ENCODE peak calls at places on chromosomes 5 and 9, in ten cellular contexts. One of them, this sample, is unnamed.

GRCh38 chr5:151741678-151742423 is 16.6 kb downstream of the ATOX1 start:
- DNase-seq in NCI-H2029: no peak
- DNase-seq in mesendoderm: peak; percentile 38
- DNase-seq in ureter: no peak
- DNase-seq in non-pigmented ciliary epithelial cell: peak; percentile 81
- DNase-seq in SK-MEL-5: no peak
- DNase-seq in colonic mucosa: no peak
- DNase-seq in stimulated activated CD4-positive, alpha-beta T cell treated with anti-CD3 and anti-CD28 coated beads, Interleukin-1b, Interleukin-23, amount 100 ng/mL, for 24 hours: no peak
- DNase-seq in heart right ventricle: no peak
- DNase-seq in T-helper 17 cell: no peak
- DNase-seq in this sample: no peak

GRCh38 chr5:1014346-1014745 is 5.7 kb downstream of the NKD2 start:
- DNase-seq in colonic mucosa: no peak
- DNase-seq in heart right ventricle: no peak
- DNase-seq in T-helper 17 cell: no peak
- DNase-seq in non-pigmented ciliary epithelial cell: no peak
- DNase-seq in mesendoderm: no peak
- DNase-seq in ureter: no peak
- DNase-seq in SK-MEL-5: no peak
- DNase-seq in stimulated activated CD4-positive, alpha-beta T cell treated with anti-CD3 and anti-CD28 coated beads, Interleukin-1b, Interleukin-23, amount 100 ng/mL, for 24 hours: no peak
- DNase-seq in NCI-H2029: no peak
- DNase-seq in this sample: no peak

GRCh38 chr9:31471041-31471440 is 913.4 kb upstream of the ACO1 start:
- DNase-seq in T-helper 17 cell: no peak
- DNase-seq in heart right ventricle: no peak
- DNase-seq in ureter: no peak
- DNase-seq in mesendoderm: no peak
- DNase-seq in colonic mucosa: no peak
- DNase-seq in SK-MEL-5: no peak
- DNase-seq in NCI-H2029: no peak
- DNase-seq in non-pigmented ciliary epithelial cell: no peak
- DNase-seq in stimulated activated CD4-positive, alpha-beta T cell treated with anti-CD3 and anti-CD28 coated beads, Interleukin-1b, Interleukin-23, amount 100 ng/mL, for 24 hours: no peak
- DNase-seq in this sample: no peak

GRCh38 chr9:32942755-32943460 is 58.5 kb downstream of the APTX start:
- DNase-seq in mesendoderm: no peak
- DNase-seq in non-pigmented ciliary epithelial cell: no peak
- DNase-seq in stimulated activated CD4-positive, alpha-beta T cell treated with anti-CD3 and anti-CD28 coated beads, Interleukin-1b, Interleukin-23, amount 100 ng/mL, for 24 hours: no peak
- DNase-seq in NCI-H2029: no peak
- DNase-seq in T-helper 17 cell: no peak
- DNase-seq in SK-MEL-5: no peak
- DNase-seq in heart right ventricle: no peak
- DNase-seq in colonic mucosa: no peak
- DNase-seq in ureter: no peak
- DNase-seq in this sample: peak; percentile 18

GRCh38 chr9:28289732-28290131 is 716.5 kb upstream of the C9orf72 start:
- DNase-seq in heart right ventricle: no peak
- DNase-seq in non-pigmented ciliary epithelial cell: no peak
- DNase-seq in NCI-H2029: no peak
- DNase-seq in SK-MEL-5: no peak
- DNase-seq in colonic mucosa: no peak
- DNase-seq in stimulated activated CD4-positive, alpha-beta T cell treated with anti-CD3 and anti-CD28 coated beads, Interleukin-1b, Interleukin-23, amount 100 ng/mL, for 24 hours: no peak
- DNase-seq in mesendoderm: no peak
- DNase-seq in ureter: no peak
- DNase-seq in T-helper 17 cell: no peak
- DNase-seq in this sample: no peak

GRCh38 chr5:82720764-82721163 is 356.4 kb downstream of the TMEM167A start:
- DNase-seq in NCI-H2029: no peak
- DNase-seq in colonic mucosa: no peak
- DNase-seq in ureter: no peak
- DNase-seq in mesendoderm: peak; percentile 39
- DNase-seq in SK-MEL-5: no peak
- DNase-seq in non-pigmented ciliary epithelial cell: no peak
- DNase-seq in T-helper 17 cell: no peak
- DNase-seq in heart right ventricle: no peak
- DNase-seq in stimulated activated CD4-positive, alpha-beta T cell treated with anti-CD3 and anti-CD28 coated beads, Interleukin-1b, Interleukin-23, amount 100 ng/mL, for 24 hours: no peak
- DNase-seq in this sample: no peak

GRCh38 chr5:67361932-67362729 is 165.5 kb upstream of the CD180 start:
- DNase-seq in non-pigmented ciliary epithelial cell: peak; percentile 31
- DNase-seq in SK-MEL-5: no peak
- DNase-seq in mesendoderm: no peak
- DNase-seq in colonic mucosa: no peak
- DNase-seq in NCI-H2029: no peak
- DNase-seq in heart right ventricle: no peak
- DNase-seq in ureter: no peak
- DNase-seq in stimulated activated CD4-positive, alpha-beta T cell treated with anti-CD3 and anti-CD28 coated beads, Interleukin-1b, Interleukin-23, amount 100 ng/mL, for 24 hours: no peak
- DNase-seq in T-helper 17 cell: no peak
- DNase-seq in this sample: no peak

GRCh38 chr5:120706877-120707276 is 242.8 kb downstream of the PRR16 start:
- DNase-seq in NCI-H2029: no peak
- DNase-seq in ureter: no peak
- DNase-seq in non-pigmented ciliary epithelial cell: no peak
- DNase-seq in stimulated activated CD4-positive, alpha-beta T cell treated with anti-CD3 and anti-CD28 coated beads, Interleukin-1b, Interleukin-23, amount 100 ng/mL, for 24 hours: no peak
- DNase-seq in T-helper 17 cell: no peak
- DNase-seq in heart right ventricle: no peak
- DNase-seq in colonic mucosa: no peak
- DNase-seq in mesendoderm: peak; percentile 90
- DNase-seq in SK-MEL-5: no peak
- DNase-seq in this sample: no peak

GRCh38 chr9:573551-574410 is 267.7 kb upstream of the DMRT1 start:
- DNase-seq in ureter: no peak
- DNase-seq in mesendoderm: peak; percentile 83
- DNase-seq in T-helper 17 cell: no peak
- DNase-seq in heart right ventricle: no peak
- DNase-seq in non-pigmented ciliary epithelial cell: no peak
- DNase-seq in NCI-H2029: no peak
- DNase-seq in SK-MEL-5: peak; percentile 1
- DNase-seq in stimulated activated CD4-positive, alpha-beta T cell treated with anti-CD3 and anti-CD28 coated beads, Interleukin-1b, Interleukin-23, amount 100 ng/mL, for 24 hours: no peak
- DNase-seq in colonic mucosa: no peak
- DNase-seq in this sample: no peak

GRCh38 chr5:109329296-109330252 is 80.2 kb downstream of the PJA2 start:
- DNase-seq in ureter: no peak
- DNase-seq in heart right ventricle: no peak
- DNase-seq in SK-MEL-5: no peak
- DNase-seq in NCI-H2029: no peak
- DNase-seq in mesendoderm: no peak
- DNase-seq in T-helper 17 cell: no peak
- DNase-seq in stimulated activated CD4-positive, alpha-beta T cell treated with anti-CD3 and anti-CD28 coated beads, Interleukin-1b, Interleukin-23, amount 100 ng/mL, for 24 hours: no peak
- DNase-seq in non-pigmented ciliary epithelial cell: peak; percentile 27
- DNase-seq in colonic mucosa: no peak
- DNase-seq in this sample: no peak

GRCh38 chr9:79975471-79976316 is 403.9 kb downstream of the TLE4 start:
- DNase-seq in stimulated activated CD4-positive, alpha-beta T cell treated with anti-CD3 and anti-CD28 coated beads, Interleukin-1b, Interleukin-23, amount 100 ng/mL, for 24 hours: no peak
- DNase-seq in SK-MEL-5: no peak
- DNase-seq in colonic mucosa: no peak
- DNase-seq in heart right ventricle: no peak
- DNase-seq in T-helper 17 cell: no peak
- DNase-seq in NCI-H2029: no peak
- DNase-seq in non-pigmented ciliary epithelial cell: no peak
- DNase-seq in mesendoderm: no peak
- DNase-seq in ureter: peak; percentile 45
- DNase-seq in this sample: no peak

GRCh38 chr9:93897075-93897970 is 57.8 kb downstream of the BARX1 start:
- DNase-seq in stimulated activated CD4-positive, alpha-beta T cell treated with anti-CD3 and anti-CD28 coated beads, Interleukin-1b, Interleukin-23, amount 100 ng/mL, for 24 hours: no peak
- DNase-seq in non-pigmented ciliary epithelial cell: no peak
- DNase-seq in heart right ventricle: no peak
- DNase-seq in ureter: no peak
- DNase-seq in NCI-H2029: no peak
- DNase-seq in mesendoderm: no peak
- DNase-seq in colonic mucosa: no peak
- DNase-seq in T-helper 17 cell: no peak
- DNase-seq in SK-MEL-5: no peak
- DNase-seq in this sample: no peak

GRCh38 chr5:55597014-55597981 is 62.5 kb upstream of the PLPP1 start:
- DNase-seq in stimulated activated CD4-positive, alpha-beta T cell treated with anti-CD3 and anti-CD28 coated beads, Interleukin-1b, Interleukin-23, amount 100 ng/mL, for 24 hours: no peak
- DNase-seq in NCI-H2029: no peak
- DNase-seq in colonic mucosa: peak; percentile 60
- DNase-seq in non-pigmented ciliary epithelial cell: no peak
- DNase-seq in T-helper 17 cell: no peak
- DNase-seq in heart right ventricle: peak; percentile 70
- DNase-seq in SK-MEL-5: peak; percentile 35
- DNase-seq in mesendoderm: no peak
- DNase-seq in ureter: peak; percentile 72
- DNase-seq in this sample: peak; percentile 55

GRCh38 chr5:68320094-68320986 is 104.8 kb downstream of the PIK3R1 start:
- DNase-seq in SK-MEL-5: no peak
- DNase-seq in colonic mucosa: peak; percentile 68
- DNase-seq in T-helper 17 cell: no peak
- DNase-seq in heart right ventricle: no peak
- DNase-seq in mesendoderm: no peak
- DNase-seq in non-pigmented ciliary epithelial cell: no peak
- DNase-seq in NCI-H2029: no peak
- DNase-seq in stimulated activated CD4-positive, alpha-beta T cell treated with anti-CD3 and anti-CD28 coated beads, Interleukin-1b, Interleukin-23, amount 100 ng/mL, for 24 hours: no peak
- DNase-seq in ureter: no peak
- DNase-seq in this sample: no peak

GRCh38 chr5:168985454-168985853 is 315.5 kb downstream of the SLIT3 start:
- DNase-seq in mesendoderm: peak; percentile 45
- DNase-seq in NCI-H2029: no peak
- DNase-seq in heart right ventricle: no peak
- DNase-seq in stimulated activated CD4-positive, alpha-beta T cell treated with anti-CD3 and anti-CD28 coated beads, Interleukin-1b, Interleukin-23, amount 100 ng/mL, for 24 hours: no peak
- DNase-seq in ureter: no peak
- DNase-seq in SK-MEL-5: no peak
- DNase-seq in colonic mucosa: no peak
- DNase-seq in non-pigmented ciliary epithelial cell: no peak
- DNase-seq in T-helper 17 cell: no peak
- DNase-seq in this sample: no peak

GRCh38 chr9:33081128-33081851 is 4.8 kb upstream of the SMU1 start:
- DNase-seq in ureter: peak; percentile 73
- DNase-seq in T-helper 17 cell: peak; percentile 38
- DNase-seq in mesendoderm: peak; percentile 94
- DNase-seq in non-pigmented ciliary epithelial cell: peak; percentile 68
- DNase-seq in heart right ventricle: peak; percentile 82
- DNase-seq in colonic mucosa: peak; percentile 74
- DNase-seq in stimulated activated CD4-positive, alpha-beta T cell treated with anti-CD3 and anti-CD28 coated beads, Interleukin-1b, Interleukin-23, amount 100 ng/mL, for 24 hours: peak; percentile 23
- DNase-seq in SK-MEL-5: peak; percentile 95
- DNase-seq in NCI-H2029: peak; percentile 85
- DNase-seq in this sample: peak; percentile 36

GRCh38 chr9:130446111-130446861 is 1.5 kb downstream of the ASS1 start:
- DNase-seq in non-pigmented ciliary epithelial cell: peak; percentile 51
- DNase-seq in heart right ventricle: peak; percentile 89
- DNase-seq in colonic mucosa: peak; percentile 57
- DNase-seq in mesendoderm: peak; percentile 74
- DNase-seq in stimulated activated CD4-positive, alpha-beta T cell treated with anti-CD3 and anti-CD28 coated beads, Interleukin-1b, Interleukin-23, amount 100 ng/mL, for 24 hours: no peak
- DNase-seq in T-helper 17 cell: no peak
- DNase-seq in SK-MEL-5: no peak
- DNase-seq in NCI-H2029: peak; percentile 38
- DNase-seq in ureter: peak; percentile 83
- DNase-seq in this sample: no peak

GRCh38 chr5:135564305-135564704 is 14.5 kb downstream of the CXCL14 start:
- DNase-seq in T-helper 17 cell: no peak
- DNase-seq in stimulated activated CD4-positive, alpha-beta T cell treated with anti-CD3 and anti-CD28 coated beads, Interleukin-1b, Interleukin-23, amount 100 ng/mL, for 24 hours: no peak
- DNase-seq in SK-MEL-5: no peak
- DNase-seq in heart right ventricle: no peak
- DNase-seq in mesendoderm: no peak
- DNase-seq in non-pigmented ciliary epithelial cell: no peak
- DNase-seq in colonic mucosa: no peak
- DNase-seq in ureter: no peak
- DNase-seq in NCI-H2029: no peak
- DNase-seq in this sample: no peak

GRCh38 chr9:22722492-22722891 is 275.9 kb downstream of the DMRTA1 start:
- DNase-seq in heart right ventricle: no peak
- DNase-seq in stimulated activated CD4-positive, alpha-beta T cell treated with anti-CD3 and anti-CD28 coated beads, Interleukin-1b, Interleukin-23, amount 100 ng/mL, for 24 hours: no peak
- DNase-seq in ureter: no peak
- DNase-seq in NCI-H2029: no peak
- DNase-seq in SK-MEL-5: no peak
- DNase-seq in T-helper 17 cell: no peak
- DNase-seq in mesendoderm: peak; percentile 31
- DNase-seq in non-pigmented ciliary epithelial cell: no peak
- DNase-seq in colonic mucosa: no peak
- DNase-seq in this sample: no peak

GRCh38 chr9:136483589-136484152 is 831 bp upstream of the SEC16A start:
- DNase-seq in mesendoderm: peak; percentile 92
- DNase-seq in non-pigmented ciliary epithelial cell: no peak
- DNase-seq in heart right ventricle: peak; percentile 91
- DNase-seq in colonic mucosa: peak; percentile 94
- DNase-seq in SK-MEL-5: peak; percentile 89
- DNase-seq in ureter: peak; percentile 93
- DNase-seq in NCI-H2029: peak; percentile 93
- DNase-seq in stimulated activated CD4-positive, alpha-beta T cell treated with anti-CD3 and anti-CD28 coated beads, Interleukin-1b, Interleukin-23, amount 100 ng/mL, for 24 hours: peak; percentile 96
- DNase-seq in T-helper 17 cell: peak; percentile 92
- DNase-seq in this sample: peak; percentile 94

GRCh38 chr5:44807269-44807668 is 1.5 kb upstream of the MRPS30 start:
- DNase-seq in SK-MEL-5: no peak
- DNase-seq in NCI-H2029: no peak
- DNase-seq in mesendoderm: no peak
- DNase-seq in ureter: no peak
- DNase-seq in T-helper 17 cell: no peak
- DNase-seq in stimulated activated CD4-positive, alpha-beta T cell treated with anti-CD3 and anti-CD28 coated beads, Interleukin-1b, Interleukin-23, amount 100 ng/mL, for 24 hours: no peak
- DNase-seq in colonic mucosa: no peak
- DNase-seq in heart right ventricle: no peak
- DNase-seq in non-pigmented ciliary epithelial cell: no peak
- DNase-seq in this sample: no peak

GRCh38 chr5:113678924-113679575 is 165.6 kb downstream of the YTHDC2 start:
- DNase-seq in mesendoderm: peak; percentile 82
- DNase-seq in colonic mucosa: peak; percentile 38
- DNase-seq in non-pigmented ciliary epithelial cell: no peak
- DNase-seq in SK-MEL-5: peak; percentile 72
- DNase-seq in stimulated activated CD4-positive, alpha-beta T cell treated with anti-CD3 and anti-CD28 coated beads, Interleukin-1b, Interleukin-23, amount 100 ng/mL, for 24 hours: no peak
- DNase-seq in NCI-H2029: no peak
- DNase-seq in T-helper 17 cell: no peak
- DNase-seq in heart right ventricle: no peak
- DNase-seq in ureter: no peak
- DNase-seq in this sample: no peak

GRCh38 chr5:112186401-112186990 is 232.6 kb downstream of the EPB41L4A start:
- DNase-seq in heart right ventricle: no peak
- DNase-seq in colonic mucosa: peak; percentile 19
- DNase-seq in T-helper 17 cell: no peak
- DNase-seq in non-pigmented ciliary epithelial cell: no peak
- DNase-seq in SK-MEL-5: peak; percentile 69
- DNase-seq in NCI-H2029: no peak
- DNase-seq in ureter: no peak
- DNase-seq in stimulated activated CD4-positive, alpha-beta T cell treated with anti-CD3 and anti-CD28 coated beads, Interleukin-1b, Interleukin-23, amount 100 ng/mL, for 24 hours: no peak
- DNase-seq in mesendoderm: peak; percentile 59
- DNase-seq in this sample: no peak

GRCh38 chr9:72560086-72560485 is 38.7 kb downstream of the TMC1 start:
- DNase-seq in SK-MEL-5: no peak
- DNase-seq in heart right ventricle: no peak
- DNase-seq in NCI-H2029: no peak
- DNase-seq in mesendoderm: no peak
- DNase-seq in stimulated activated CD4-positive, alpha-beta T cell treated with anti-CD3 and anti-CD28 coated beads, Interleukin-1b, Interleukin-23, amount 100 ng/mL, for 24 hours: no peak
- DNase-seq in T-helper 17 cell: no peak
- DNase-seq in colonic mucosa: no peak
- DNase-seq in ureter: no peak
- DNase-seq in non-pigmented ciliary epithelial cell: no peak
- DNase-seq in this sample: no peak

This sample was measured in NCI-H2171.